ENCODE peak calls at places on chromosome 17, in four cellular contexts. O, U, G and Z are unnamed samples.

GRCh38 chr17:83055911-83056582 is 23.4 kb upstream of the METRNL start:
- DNase-seq in O (peak; percentile 41), U (no peak), G (no peak), Z (no peak)

GRCh38 chr17:8277317-8277716 is 11.2 kb upstream of the RANGRF start:
- DNase-seq in O (no peak), U (no peak), G (no peak), Z (peak; percentile 74)

GRCh38 chr17:75832164-75832651 is 12.0 kb downstream of the UNC13D start:
- DNase-seq in O (no peak), U (no peak), G (no peak), Z (no peak)

GRCh38 chr17:19287651-19288050 is 50.5 kb downstream of the EPN2 start:
- DNase-seq in O (no peak), U (no peak), G (no peak), Z (no peak)

GRCh38 chr17:29341726-29342125 is 47.8 kb upstream of the NUFIP2 start:
- DNase-seq in O (no peak), U (no peak), G (no peak), Z (no peak)

GRCh38 chr17:15469260-15469659 is 1.8 kb upstream of the CDRT4 start:
- DNase-seq in O (no peak), U (no peak), G (no peak), Z (no peak)

GRCh38 chr17:76240461-76241204 is at the start of gene RNF157:
- DNase-seq in O (peak; percentile 81), U (peak; percentile 39), G (peak; percentile 87), Z (peak; percentile 58)

GRCh38 chr17:44568311-44568710 is 11.0 kb downstream of the FZD2 start:
- DNase-seq in O (no peak), U (peak; percentile 27), G (no peak), Z (no peak)

GRCh38 chr17:45320931-45321461 is 4.2 kb upstream of the MAP3K14 start:
- DNase-seq in O (peak; percentile 94), U (no peak), G (no peak), Z (no peak)

GRCh38 chr17:6047966-6048365 is 22.2 kb upstream of the WSCD1 start:
- DNase-seq in O (no peak), U (no peak), G (no peak), Z (no peak)

GRCh38 chr17:15289285-15290185 is 24.4 kb upstream of the PMP22 start:
- DNase-seq in O (peak; percentile 92), U (no peak), G (no peak), Z (no peak)

GRCh38 chr17:28675980-28676379 is 14.0 kb downstream of the SUPT6H start:
- DNase-seq in O (peak; percentile 42), U (no peak), G (peak; percentile 14), Z (no peak)

GRCh38 chr17:66354981-66355380 is 52.6 kb downstream of the PRKCA start:
- DNase-seq in O (no peak), U (no peak), G (no peak), Z (no peak)

GRCh38 chr17:61495161-61495857 is 43.1 kb downstream of the TBX4 start:
- DNase-seq in O (no peak), U (no peak), G (no peak), Z (no peak)

GRCh38 chr17:27669850-27670249 is 38.9 kb downstream of the LGALS9 start:
- DNase-seq in O (no peak), U (no peak), G (no peak), Z (no peak)

GRCh38 chr17:7496470-7497227 is 12.5 kb downstream of the POLR2A start:
- DNase-seq in O (no peak), U (no peak), G (no peak), Z (no peak)

GRCh38 chr17:74117999-74118421 is 85.5 kb upstream of the RPL38 start:
- DNase-seq in O (no peak), U (no peak), G (peak; percentile 60), Z (no peak)

GRCh38 chr17:8421571-8421970 is 14.1 kb upstream of the NDEL1 start:
- DNase-seq in O (no peak), U (no peak), G (no peak), Z (no peak)

GRCh38 chr17:75516255-75516618 is at the start of gene TSEN54:
- DNase-seq in O (peak; percentile 98), U (peak; percentile 94), G (peak; percentile 99), Z (peak; percentile 96)

GRCh38 chr17:9350083-9350482 is 225.5 kb downstream of the STX8 start:
- DNase-seq in O (no peak), U (no peak), G (no peak), Z (no peak)

GRCh38 chr17:50839591-50840310 is 4.4 kb downstream of the WFIKKN2 start:
- DNase-seq in O (no peak), U (no peak), G (peak; percentile 73), Z (no peak)

GRCh38 chr17:82898976-82899514 is 59.2 kb upstream of the ZNF750 start:
- DNase-seq in O (no peak), U (no peak), G (no peak), Z (no peak)

GRCh38 chr17:82241926-82242697 is 13.3 kb downstream of the SLC16A3 start:
- DNase-seq in O (no peak), U (peak; percentile 82), G (no peak), Z (peak; percentile 56)

GRCh38 chr17:40451420-40451819 is 8.2 kb downstream of the IGFBP4 start:
- DNase-seq in O (no peak), U (peak; percentile 93), G (peak; percentile 94), Z (peak; percentile 29)

GRCh38 chr17:64042700-64043485 is 22.5 kb upstream of the ICAM2 start:
- DNase-seq in O (no peak), U (peak; percentile 76), G (no peak), Z (no peak)

GRCh38 chr17:81018044-81018802 is 16.7 kb upstream of the BAIAP2 start:
- DNase-seq in O (no peak), U (no peak), G (no peak), Z (no peak)
- TF ChIP-seq POLR2A in O (no peak), U (no peak), G (no peak), Z (peak; percentile 11)

GRCh38 chr17:46876353-46876887 is 25.0 kb downstream of the WNT9B start:
- DNase-seq in O (no peak), U (no peak), G (no peak), Z (peak; percentile 95)

GRCh38 chr17:46873941-46874645 is 22.7 kb downstream of the WNT9B start:
- DNase-seq in O (no peak), U (no peak), G (no peak), Z (no peak)

GRCh38 chr17:46876926-46877325 is 25.5 kb downstream of the WNT9B start:
- DNase-seq in O (no peak), U (no peak), G (no peak), Z (peak; percentile 53)

GRCh38 chr17:46875849-46876352 is 24.5 kb downstream of the WNT9B start:
- DNase-seq in O (no peak), U (no peak), G (no peak), Z (peak; percentile 94)

DNA sequence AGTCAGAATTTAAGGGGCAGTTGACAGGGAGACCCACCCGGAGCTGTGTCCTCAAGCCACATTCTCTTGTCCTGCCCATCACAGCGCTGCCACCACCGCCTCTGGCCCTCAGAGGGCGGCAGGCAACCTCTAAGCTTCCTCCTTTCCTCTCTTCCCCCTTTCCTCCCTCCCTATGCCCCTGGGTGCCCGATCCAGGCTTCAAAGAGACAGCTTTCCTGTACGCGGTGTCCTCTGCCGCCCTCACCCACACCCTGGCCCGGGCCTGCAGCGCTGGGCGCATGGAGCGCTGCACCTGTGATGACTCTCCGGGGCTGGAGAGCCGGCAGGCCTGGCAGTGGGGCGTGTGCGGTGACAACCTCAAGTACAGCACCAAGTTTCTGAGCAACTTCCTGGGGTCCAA is 23.5 kb downstream of the WNT9B start:
- DNase-seq in O (no peak), U (no peak), G (no peak), Z (no peak)
- TF ChIP-seq CTCF in O (no peak), U (no peak), G (no peak), Z (no peak)

DNA sequence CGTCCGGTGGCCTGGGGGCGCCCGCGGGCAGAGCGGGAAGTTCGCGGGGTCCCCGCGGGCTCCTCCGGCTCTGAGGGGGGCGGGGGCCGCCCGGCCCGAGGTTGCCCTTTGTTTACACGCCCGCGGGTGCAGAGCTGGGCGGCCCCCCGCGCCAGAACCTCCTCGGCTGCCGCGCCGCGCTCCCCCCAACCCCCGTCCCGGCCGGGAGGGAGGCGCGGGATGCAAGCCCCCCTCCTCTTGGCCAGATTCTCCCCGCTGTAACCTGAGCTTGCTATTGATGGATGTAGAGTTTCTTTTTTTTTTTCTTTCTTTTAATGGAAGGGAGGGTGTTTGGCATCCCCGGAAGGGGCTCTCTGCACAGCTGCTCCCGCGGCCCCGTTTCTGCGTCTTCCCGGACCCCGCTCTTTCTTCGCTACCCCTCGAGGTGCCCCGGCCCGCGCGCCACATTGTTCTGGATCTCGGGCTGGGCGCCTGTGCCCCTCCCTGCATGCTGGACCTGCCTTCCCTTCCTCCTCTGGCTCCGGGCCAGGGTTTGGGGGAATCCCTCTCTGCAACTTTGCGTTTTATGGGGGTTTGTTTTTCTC is 648 bp downstream of the CBX2 start:
- DNase-seq in O (no peak), U (peak; percentile 78), G (no peak), Z (no peak)
- H3K4me3 ChIP-seq in O (peak overlapping the region; percentile 93), U (peak overlapping the region; percentile 43), G (peak overlapping the region; percentile 29), Z (peak overlapping the region; percentile 25)

DNA sequence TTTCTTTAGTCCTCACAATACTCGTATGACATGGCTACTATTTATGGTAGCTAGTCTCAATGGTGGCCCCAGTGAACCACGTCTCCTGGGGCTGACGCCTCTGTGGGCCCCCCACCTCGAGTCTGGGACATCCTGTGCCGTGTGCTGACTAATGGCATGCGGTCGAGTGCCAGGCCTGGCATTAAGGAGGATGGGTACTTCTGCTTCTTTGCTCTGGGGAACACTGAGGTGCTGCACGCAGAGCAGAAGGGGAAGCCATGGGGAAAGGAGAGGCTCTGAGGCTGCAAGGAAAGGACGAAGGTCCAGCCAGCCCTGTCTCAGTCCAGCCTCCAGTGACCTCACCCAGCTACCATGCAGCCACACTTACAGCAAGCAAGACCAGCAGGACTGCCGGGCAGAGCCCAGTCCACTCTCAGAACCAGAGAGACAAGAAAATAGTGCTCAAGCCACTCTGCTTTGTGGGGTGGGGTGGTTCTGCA is 5.7 kb upstream of the MPRIP start:
- DNase-seq in O (no peak), U (no peak), G (no peak), Z (peak; percentile 59)
- TF ChIP-seq POLR2A in O (no peak), U (no peak), G (no peak), Z (peak; percentile 13)